ENCODE peak calls at places on chromosomes 4 and X, in five cellular contexts. J is SK-N-SH, F is K562, N is GM12891, C is GM12878. Z is an unnamed sample.

GRCh38 chr4:141571368-141571767 is 65.0 kb upstream of the IL15 start:
- DNase-seq in J (no peak), F (no peak), N (no peak), C (no peak), Z (no peak)

GRCh38 chr4:159075531-159075932 is 27.3 kb upstream of the RAPGEF2 start:
- DNase-seq in J (no peak), F (no peak), N (no peak), C (no peak), Z (no peak)

GRCh38 chrX:130028196-130028595 is 45.8 kb downstream of the BCORL1 start:
- DNase-seq in J (peak; percentile 49), F (peak; percentile 59), N (no peak), C (no peak), Z (no peak)

GRCh38 chr4:107258359-107258758 is 222.2 kb upstream of the DKK2 start:
- DNase-seq in J (no peak), F (no peak), N (no peak), C (no peak), Z (no peak)

GRCh38 chr4:125316391-125316780 is 1.6 kb downstream of the FAT4 start:
- DNase-seq in J (peak; percentile 39), F (no peak), N (no peak), C (no peak), Z (no peak)

GRCh38 chrX:18194688-18195087 is 26.0 kb downstream of the BEND2 start:
- DNase-seq in J (no peak), F (no peak), N (no peak), C (no peak), Z (no peak)

GRCh38 chr4:55184600-55185523 is 59.5 kb upstream of the KDR start:
- DNase-seq in J (no peak), F (peak; percentile 33), N (peak; percentile 13), C (no peak), Z (no peak)

GRCh38 chr4:88158360-88159136 is at the start of gene ABCG2:
- DNase-seq in J (peak; percentile 65), F (peak; percentile 65), N (peak; percentile 28), C (no peak), Z (peak; percentile 20)

GRCh38 chr4:43586813-43587212 is 694.3 kb downstream of the GRXCR1 start:
- DNase-seq in J (no peak), F (no peak), N (no peak), C (no peak), Z (no peak)

GRCh38 chr4:78205601-78206000 is 148.5 kb downstream of the FRAS1 start:
- DNase-seq in J (peak; percentile 31), F (no peak), N (no peak), C (no peak), Z (no peak)

GRCh38 chr4:175435437-175435836 is 376.6 kb downstream of the GPM6A start:
- DNase-seq in J (peak; percentile 37), F (no peak), N (no peak), C (no peak), Z (no peak)

GRCh38 chr4:84799318-84799717 is 167.2 kb downstream of the WDFY3 start:
- DNase-seq in J (no peak), F (no peak), N (no peak), C (no peak), Z (no peak)

GRCh38 chrX:20363003-20363674 is 96.4 kb upstream of the RPS6KA3 start:
- DNase-seq in J (no peak), F (no peak), N (no peak), C (no peak), Z (no peak)

GRCh38 chr4:31674313-31674947 is 954.3 kb downstream of the PCDH7 start:
- DNase-seq in J (peak; percentile 26), F (no peak), N (no peak), C (no peak), Z (no peak)

GRCh38 chrX:115023139-115023538 is 5.7 kb upstream of the IL13RA2 start:
- DNase-seq in J (peak; percentile 12), F (no peak), N (no peak), C (no peak), Z (no peak)

GRCh38 chr4:123250843-123251242 is 145.8 kb upstream of the SPRY1 start:
- DNase-seq in J (peak; percentile 14), F (no peak), N (no peak), C (no peak), Z (no peak)

GRCh38 chr4:144906181-144906895 is 191.7 kb downstream of the ANAPC10 start:
- DNase-seq in J (no peak), F (no peak), N (no peak), C (peak; percentile 38), Z (no peak)

GRCh38 chrX:48083212-48083611 is 11.8 kb upstream of the ZNF630 start:
- DNase-seq in J (peak; percentile 68), F (peak; percentile 57), N (peak; percentile 17), C (no peak), Z (no peak)

GRCh38 chr4:118034061-118034785 is at the start of gene NDST3:
- DNase-seq in J (peak; percentile 81), F (no peak), N (peak; percentile 24), C (no peak), Z (peak; percentile 9)

GRCh38 chr4:18568600-18568999 is 547.0 kb upstream of the LCORL start:
- DNase-seq in J (no peak), F (no peak), N (no peak), C (no peak), Z (no peak)

GRCh38 chr4:99968330-99968729 is 18.3 kb upstream of the H2AZ1 start:
- DNase-seq in J (no peak), F (no peak), N (no peak), C (no peak), Z (no peak)

GRCh38 chr4:89727236-89727635 is 109.7 kb downstream of the SNCA start:
- DNase-seq in J (no peak), F (no peak), N (no peak), C (no peak), Z (no peak)

GRCh38 chrX:150308532-150309157 is 54.5 kb upstream of the MAMLD1 start:
- DNase-seq in J (no peak), F (no peak), N (no peak), C (no peak), Z (no peak)

GRCh38 chrX:48972214-48973164 is 845 bp upstream of the KCND1 start:
- DNase-seq in J (peak; percentile 70), F (peak; percentile 67), N (peak; percentile 30), C (no peak), Z (no peak)

GRCh38 chr4:23135792-23136645 is 443.3 kb downstream of the GBA3 start:
- DNase-seq in J (peak; percentile 24), F (peak; percentile 55), N (no peak), C (no peak), Z (no peak)

GRCh38 chr4:158172558-158173258 is at the start of gene GASK1B:
- DNase-seq in J (peak; percentile 47), F (peak; percentile 14), N (no peak), C (no peak), Z (no peak)

GRCh38 chr4:150570862-150571261 is 11.1 kb upstream of the MAB21L2 start:
- DNase-seq in J (no peak), F (peak; percentile 20), N (no peak), C (no peak), Z (no peak)

GRCh38 chr4:102684605-102685052 is 76.1 kb downstream of the MANBA start:
- DNase-seq in J (no peak), F (no peak), N (no peak), C (peak; percentile 37), Z (no peak)

GRCh38 chr4:86558799-86559198 is 35.3 kb upstream of the PTPN13 start:
- DNase-seq in J (no peak), F (no peak), N (no peak), C (no peak), Z (no peak)

GRCh38 chrX:103211012-103211715 is 3.7 kb upstream of the BEX4 start:
- DNase-seq in J (peak; percentile 60), F (no peak), N (no peak), C (no peak), Z (no peak)

GRCh38 chrX:65671286-65671685 is 3.8 kb downstream of the MSN start:
- DNase-seq in J (no peak), F (no peak), N (no peak), C (no peak), Z (no peak)

GRCh38 chr4:108170729-108171540 is 2.2 kb upstream of the LEF1 start:
- DNase-seq in J (no peak), F (peak; percentile 16), N (no peak), C (no peak), Z (no peak)

GRCh38 chr4:41207330-41207831 is 7.0 kb downstream of the APBB2 start:
- DNase-seq in J (no peak), F (no peak), N (no peak), C (no peak), Z (no peak)

GRCh38 chrX:69319376-69319775 is 154.1 kb upstream of the PJA1 start:
- DNase-seq in J (peak; percentile 3), F (no peak), N (no peak), C (no peak), Z (no peak)

GRCh38 chr4:156547891-156548290 is 423.7 kb downstream of the PDGFC start:
- DNase-seq in J (no peak), F (no peak), N (no peak), C (no peak), Z (no peak)

GRCh38 chr4:7815562-7815961 is 124.1 kb downstream of the AFAP1 start:
- DNase-seq in J (no peak), F (no peak), N (no peak), C (no peak), Z (no peak)
- TF ChIP-seq TAF1 in J (no peak), F (no peak), N (no peak), C (no peak), Z (no peak)

GRCh38 chr4:173443121-173443520 is 44.2 kb upstream of the SCRG1 start:
- DNase-seq in J (no peak), F (no peak), N (no peak), C (no peak), Z (no peak)

GRCh38 chr4:173436866-173437265 is 38.0 kb upstream of the SCRG1 start:
- DNase-seq in J (no peak), F (no peak), N (no peak), C (no peak), Z (no peak)

GRCh38 chr4:173442223-173442932 is 43.5 kb upstream of the SCRG1 start:
- DNase-seq in J (no peak), F (no peak), N (no peak), C (no peak), Z (no peak)

GRCh38 chr4:173436149-173436579 is 37.2 kb upstream of the SCRG1 start:
- DNase-seq in J (no peak), F (no peak), N (no peak), C (no peak), Z (no peak)

GRCh38 chr4:173440888-173441287 is 42.0 kb upstream of the SCRG1 start:
- DNase-seq in J (no peak), F (no peak), N (no peak), C (no peak), Z (no peak)
- TF ChIP-seq TAF1 in J (no peak), F (no peak), N (no peak), C (no peak), Z (no peak)

GRCh38 chr4:3232871-3233271 is 16.1 kb upstream of the MSANTD1 start:
- DNase-seq in J (no peak), F (no peak), N (no peak), C (no peak), Z (no peak)
- TF ChIP-seq TAF1 in J (no peak), F (no peak), N (no peak), C (no peak), Z (no peak)

DNA sequence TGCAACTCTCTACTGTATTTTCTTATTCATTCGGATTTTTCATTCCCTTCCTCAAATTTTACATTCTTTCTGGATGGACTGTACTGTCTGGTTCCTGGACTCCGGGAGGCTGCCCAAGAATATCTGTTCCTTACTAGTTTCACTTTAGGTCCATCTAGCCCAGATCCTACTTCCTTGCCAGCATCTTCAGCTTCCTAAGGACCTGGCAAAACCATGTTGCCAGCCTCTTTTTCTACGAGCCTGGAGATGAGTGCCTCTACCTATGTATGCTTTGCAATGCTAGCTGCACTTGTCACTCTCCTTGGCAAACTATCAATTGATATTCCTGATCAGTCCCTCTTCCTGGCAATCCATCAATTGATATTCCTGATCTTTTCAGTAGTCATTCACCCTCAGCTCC is 5.6 kb upstream of the LNX1 start:
- DNase-seq in J (no peak), F (no peak), N (no peak), C (no peak), Z (no peak)
- TF ChIP-seq TAF1 in J (no peak), F (no peak), N (no peak), C (no peak), Z (no peak)

Z was measured in GM12892.